ENCODE peak calls at places on chromosomes 4 and X, in nine cellular contexts. G is WERI-Rb-1, Y is HCT116, N is kidney, O is GM13976, J is GM10248, T is uterus, F is AG09309, Q is mammary epithelial cell. M is an unnamed sample.
A peak's percentile ranks its signal among the peaks of the same experiment; 100 is the strongest.

GRCh38 chr4:91325495-91325894 is 978.3 kb upstream of the GRID2 start:
- DNase-seq in J (no peak), Q (peak; percentile 38), T (no peak), O (no peak), N (no peak), G (no peak), F (no peak), Y (peak; percentile 1), M (no peak)

GRCh38 chr4:2079006-2079405 is 19.9 kb downstream of the NAT8L start:
- DNase-seq in Q (no peak), G (no peak), T (no peak), N (peak; percentile 8), J (no peak), F (no peak), O (no peak), Y (no peak), M (no peak)

GRCh38 chr4:128810331-128810870 is 901 bp downstream of the JADE1 start:
- DNase-seq in F (no peak), T (peak; percentile 28), G (peak; percentile 34), Q (no peak), O (peak; percentile 45), J (peak; percentile 42), N (no peak), Y (peak; percentile 26), M (peak; percentile 9)

GRCh38 chr4:33625762-33626161 is 2618.6 kb downstream of the ARAP2 start:
- DNase-seq in G (peak; percentile 45), J (no peak), T (no peak), Q (no peak), N (no peak), O (no peak), F (no peak), Y (peak; percentile 12), M (no peak)

GRCh38 chrX:3697701-3698279 is 15.7 kb downstream of the PRKX start:
- DNase-seq in T (no peak), N (peak; percentile 96), J (no peak), Q (peak; percentile 94), O (no peak), F (no peak), G (no peak), Y (no peak), M (no peak)

GRCh38 chrX:145213504-145213903 is 33.8 kb upstream of the SPANXN1 start:
- DNase-seq in N (no peak), Y (no peak), O (no peak), Q (peak; percentile 3), G (no peak), T (no peak), J (no peak), F (no peak), M (no peak)

GRCh38 chr4:56727150-56727549 is 46.1 kb upstream of the HOPX start:
- DNase-seq in N (no peak), O (no peak), Q (no peak), Y (no peak), G (no peak), T (no peak), F (no peak), J (no peak), M (no peak)

GRCh38 chr4:15702941-15703403 is at the start of gene BST1:
- DNase-seq in N (peak; percentile 87), F (no peak), G (no peak), T (peak; percentile 53), O (peak; percentile 61), Q (peak; percentile 23), Y (no peak), J (peak; percentile 55), M (peak; percentile 57)

GRCh38 chrX:72545990-72546389 is 26.7 kb downstream of the HDAC8 start:
- DNase-seq in Y (no peak), O (no peak), J (no peak), G (no peak), T (no peak), N (no peak), F (no peak), Q (no peak), M (no peak)

GRCh38 chr4:30600246-30600645 is 119.9 kb upstream of the PCDH7 start:
- DNase-seq in N (no peak), Y (no peak), O (no peak), J (no peak), G (no peak), T (no peak), F (peak; percentile 3), Q (peak; percentile 2), M (no peak)

GRCh38 chr4:38860788-38861424 is 4.3 kb upstream of the TLR6 start:
- DNase-seq in G (peak; percentile 79), J (peak; percentile 71), Y (peak; percentile 74), O (peak; percentile 71), F (no peak), Q (peak; percentile 47), T (no peak), N (no peak), M (peak; percentile 63)

GRCh38 chrX:26664919-26665318 is 448.9 kb downstream of the MAGEB5 start:
- DNase-seq in Q (no peak), F (no peak), O (no peak), Y (no peak), N (no peak), G (no peak), T (no peak), J (no peak), M (no peak)

GRCh38 chr4:140238353-140239041 is 84.5 kb upstream of the MAML3 start:
- DNase-seq in Q (peak; percentile 46), J (no peak), G (peak; percentile 82), Y (no peak), T (peak; percentile 90), O (no peak), F (no peak), N (peak; percentile 96), M (no peak)

GRCh38 chr4:8147231-8147970 is 11.2 kb downstream of the ABLIM2 start:
- DNase-seq in O (no peak), G (no peak), N (peak; percentile 69), Y (no peak), F (no peak), T (no peak), Q (no peak), J (no peak), M (no peak)

GRCh38 chr4:145709843-145710242 is 29.9 kb downstream of the C4orf51 start:
- DNase-seq in Y (no peak), T (no peak), G (no peak), J (no peak), Q (peak; percentile 90), O (no peak), F (peak; percentile 84), N (no peak), M (no peak)

GRCh38 chr4:82248903-82249632 is 124.7 kb downstream of the HNRNPD start:
- DNase-seq in Y (no peak), O (no peak), T (no peak), F (no peak), J (no peak), N (no peak), G (no peak), Q (no peak), M (no peak)

DNA sequence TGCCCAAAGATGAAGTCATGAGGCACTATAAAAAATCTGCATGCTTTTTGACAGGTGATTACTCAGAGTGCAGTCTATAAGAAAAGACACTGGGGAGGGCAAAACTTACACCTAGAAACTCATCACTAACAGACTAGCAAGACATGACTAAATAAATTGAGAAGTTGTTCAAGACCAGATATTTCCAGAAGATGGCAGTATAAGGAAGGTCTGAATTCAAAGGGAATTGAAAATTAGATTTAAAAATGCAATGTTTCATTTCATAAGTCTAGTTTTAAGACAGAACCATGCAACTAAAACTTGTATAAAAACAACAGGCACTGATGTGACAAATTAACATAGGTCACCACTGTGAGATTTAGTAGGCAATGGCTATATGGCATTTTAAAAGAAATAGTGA is 232.5 kb upstream of the POF1B start:
- DNase-seq in Y (no peak), N (no peak), J (peak; percentile 3), F (peak; percentile 3), O (peak; percentile 7), T (no peak), G (no peak), Q (peak; percentile 1), M (no peak)
- TF ChIP-seq CTCF in Y (peak; percentile 33), N (peak; percentile 4), J (peak; percentile 33), F (peak; percentile 40), O (peak; percentile 26), T (peak; percentile 32), G (no peak), Q (peak; percentile 50), M (peak; percentile 23)

DNA sequence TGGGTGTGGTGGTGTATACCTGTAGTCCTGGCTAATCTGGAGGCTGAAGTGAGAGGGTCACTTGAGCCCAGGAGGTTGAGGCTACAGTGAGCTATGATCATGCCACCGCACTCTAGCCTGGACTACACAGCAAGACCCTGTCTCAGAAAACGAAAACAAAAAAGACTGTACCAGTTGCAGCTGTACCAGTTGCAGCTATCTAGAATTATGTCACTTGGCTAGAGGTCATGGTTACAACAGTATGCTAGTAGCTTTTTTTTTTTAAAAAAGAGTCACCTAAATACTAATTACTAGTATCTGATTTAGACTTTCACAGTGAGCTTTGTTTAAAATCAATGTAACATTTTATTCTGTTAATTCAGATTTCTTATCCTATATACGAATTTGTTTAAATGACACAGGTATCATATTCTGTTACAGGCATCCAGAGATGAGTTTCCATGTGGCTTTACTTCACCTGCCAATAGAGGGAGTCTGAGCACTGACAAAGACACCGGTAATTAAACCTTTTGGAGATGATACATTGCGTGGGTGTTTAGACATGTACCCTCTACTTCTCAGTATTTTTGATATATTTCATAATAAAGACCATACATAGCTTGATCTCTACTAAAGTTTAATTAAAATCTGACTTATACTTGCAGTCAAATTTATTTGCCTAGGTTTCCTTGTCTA is 100.2 kb upstream of the IL13RA1 start:
- DNase-seq in Q (peak; percentile 13), G (no peak), J (no peak), T (no peak), O (peak; percentile 14), Y (no peak), N (no peak), F (no peak), M (no peak)
- TF ChIP-seq CTCF in Q (peak; percentile 70), G (peak; percentile 31), J (peak; percentile 16), T (peak; percentile 6), O (peak; percentile 25), Y (peak; percentile 51), N (no peak), F (peak; percentile 40), M (no peak)

DNA sequence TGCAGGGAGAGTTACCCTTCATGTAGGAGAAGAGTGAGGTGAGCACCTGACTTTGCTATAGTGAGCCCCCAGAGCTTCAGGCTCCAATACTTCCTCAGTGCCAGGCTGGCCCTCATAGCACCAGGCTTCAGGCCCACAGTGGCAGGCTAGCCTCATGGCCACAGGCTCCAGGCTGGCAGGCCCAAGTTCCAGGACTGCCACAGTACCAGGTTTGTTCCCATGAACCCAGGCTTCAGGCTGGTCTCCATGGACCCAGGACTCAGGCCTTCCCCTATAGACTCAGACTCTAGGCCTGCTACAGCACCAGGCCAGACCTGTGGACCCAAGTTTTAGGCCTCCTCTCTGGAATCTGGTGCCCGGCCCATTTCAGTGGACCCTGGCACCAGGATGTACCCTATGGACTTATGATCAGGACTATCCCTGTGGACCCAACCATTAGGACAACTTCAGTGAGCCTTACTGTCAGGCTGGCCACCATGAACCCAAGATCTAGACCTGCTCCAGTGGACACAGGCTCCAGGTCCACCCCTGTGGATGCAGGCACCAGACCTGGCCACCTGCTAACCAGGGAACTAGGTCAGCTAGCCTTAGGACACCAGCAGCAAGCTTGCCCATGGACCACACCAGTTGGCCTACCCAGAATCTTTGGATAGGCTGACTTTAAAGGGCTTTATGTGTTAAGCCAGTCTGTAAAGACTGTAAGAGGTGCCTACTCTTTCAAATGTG is 658.2 kb downstream of the KLHL13 start:
- DNase-seq in T (no peak), F (no peak), O (no peak), Q (no peak), N (peak; percentile 19), J (no peak), G (no peak), Y (no peak), M (no peak)
- TF ChIP-seq CTCF in T (no peak), F (no peak), O (no peak), Q (no peak), N (no peak), J (no peak), G (no peak), Y (no peak), M (no peak)

GRCh38 chr4:137610960-137611359 is 78.7 kb upstream of the PCDH18 start:
- DNase-seq in Y (no peak), Q (no peak), O (no peak), G (peak; percentile 46), N (no peak), T (no peak), J (no peak), F (no peak), M (peak; percentile 24)
- TF ChIP-seq CTCF in Y (peak; percentile 66), Q (peak; percentile 42), O (no peak), G (peak; percentile 53), N (peak; percentile 13), T (no peak), J (no peak), F (peak; percentile 43), M (peak; percentile 73)